ENCODE peak calls at places on chromosomes 6 and 20, in eight cellular contexts. One of them, this sample, is unnamed.

GRCh38 chr6:6287415-6287814 is 33.0 kb downstream of the F13A1 start:
- DNase-seq in AG20443: no peak
- DNase-seq in EL: no peak
- DNase-seq in stimulated activated CD4-positive, alpha-beta T cell treated with anti-CD3 and anti-CD28 coated beads, Interleukin-4, amount 100 ng/mL, for 1 hour: no peak
- DNase-seq in occipital lobe: no peak
- DNase-seq in HCT116: no peak
- DNase-seq in psoas muscle: no peak
- DNase-seq in astrocyte of the spinal cord: no peak
- DNase-seq in this sample: no peak

GRCh38 chr6:25375125-25375524 is 96.0 kb downstream of the CARMIL1 start:
- DNase-seq in AG20443: no peak
- DNase-seq in EL: no peak
- DNase-seq in stimulated activated CD4-positive, alpha-beta T cell treated with anti-CD3 and anti-CD28 coated beads, Interleukin-4, amount 100 ng/mL, for 1 hour: no peak
- DNase-seq in occipital lobe: no peak
- DNase-seq in HCT116: no peak
- DNase-seq in psoas muscle: no peak
- DNase-seq in astrocyte of the spinal cord: no peak
- DNase-seq in this sample: no peak

GRCh38 chr20:17654649-17655285 is 27.3 kb downstream of the RRBP1 start:
- DNase-seq in AG20443: peak
- DNase-seq in EL: peak
- DNase-seq in stimulated activated CD4-positive, alpha-beta T cell treated with anti-CD3 and anti-CD28 coated beads, Interleukin-4, amount 100 ng/mL, for 1 hour: peak
- DNase-seq in occipital lobe: no peak
- DNase-seq in HCT116: no peak
- DNase-seq in psoas muscle: peak
- DNase-seq in astrocyte of the spinal cord: peak
- DNase-seq in this sample: peak

GRCh38 chr20:19313342-19314069 is 101.1 kb downstream of the SLC24A3 start:
- DNase-seq in AG20443: no peak
- DNase-seq in EL: no peak
- DNase-seq in stimulated activated CD4-positive, alpha-beta T cell treated with anti-CD3 and anti-CD28 coated beads, Interleukin-4, amount 100 ng/mL, for 1 hour: no peak
- DNase-seq in occipital lobe: no peak
- DNase-seq in HCT116: no peak
- DNase-seq in psoas muscle: no peak
- DNase-seq in astrocyte of the spinal cord: no peak
- DNase-seq in this sample: no peak

GRCh38 chr6:33299237-33299944 is 649 bp upstream of the RGL2 start:
- DNase-seq in AG20443: peak
- DNase-seq in EL: peak
- DNase-seq in stimulated activated CD4-positive, alpha-beta T cell treated with anti-CD3 and anti-CD28 coated beads, Interleukin-4, amount 100 ng/mL, for 1 hour: peak
- DNase-seq in occipital lobe: peak
- DNase-seq in HCT116: peak
- DNase-seq in psoas muscle: peak
- DNase-seq in astrocyte of the spinal cord: peak
- DNase-seq in this sample: peak

GRCh38 chr20:52828199-52828598 is 144.0 kb upstream of the TSHZ2 start:
- DNase-seq in AG20443: peak
- DNase-seq in EL: no peak
- DNase-seq in stimulated activated CD4-positive, alpha-beta T cell treated with anti-CD3 and anti-CD28 coated beads, Interleukin-4, amount 100 ng/mL, for 1 hour: no peak
- DNase-seq in occipital lobe: no peak
- DNase-seq in HCT116: no peak
- DNase-seq in psoas muscle: no peak
- DNase-seq in astrocyte of the spinal cord: no peak
- DNase-seq in this sample: no peak

GRCh38 chr6:101516553-101516952 is 123.0 kb downstream of the GRIK2 start:
- DNase-seq in AG20443: no peak
- DNase-seq in EL: no peak
- DNase-seq in stimulated activated CD4-positive, alpha-beta T cell treated with anti-CD3 and anti-CD28 coated beads, Interleukin-4, amount 100 ng/mL, for 1 hour: no peak
- DNase-seq in occipital lobe: no peak
- DNase-seq in HCT116: no peak
- DNase-seq in psoas muscle: no peak
- DNase-seq in astrocyte of the spinal cord: no peak
- DNase-seq in this sample: no peak

GRCh38 chr6:38378801-38379200 is 260.9 kb downstream of the BTBD9 start:
- DNase-seq in AG20443: no peak
- DNase-seq in EL: peak
- DNase-seq in stimulated activated CD4-positive, alpha-beta T cell treated with anti-CD3 and anti-CD28 coated beads, Interleukin-4, amount 100 ng/mL, for 1 hour: no peak
- DNase-seq in occipital lobe: no peak
- DNase-seq in HCT116: no peak
- DNase-seq in psoas muscle: no peak
- DNase-seq in astrocyte of the spinal cord: no peak
- DNase-seq in this sample: peak

GRCh38 chr6:57313711-57314471 is 3.5 kb upstream of the PRIM2 start:
- DNase-seq in AG20443: peak
- DNase-seq in EL: peak
- DNase-seq in stimulated activated CD4-positive, alpha-beta T cell treated with anti-CD3 and anti-CD28 coated beads, Interleukin-4, amount 100 ng/mL, for 1 hour: no peak
- DNase-seq in occipital lobe: no peak
- DNase-seq in HCT116: peak
- DNase-seq in psoas muscle: no peak
- DNase-seq in astrocyte of the spinal cord: peak
- DNase-seq in this sample: peak

GRCh38 chr6:143128346-143129015 is 67.8 kb downstream of the AIG1 start:
- DNase-seq in AG20443: no peak
- DNase-seq in EL: no peak
- DNase-seq in stimulated activated CD4-positive, alpha-beta T cell treated with anti-CD3 and anti-CD28 coated beads, Interleukin-4, amount 100 ng/mL, for 1 hour: no peak
- DNase-seq in occipital lobe: no peak
- DNase-seq in HCT116: no peak
- DNase-seq in psoas muscle: no peak
- DNase-seq in astrocyte of the spinal cord: no peak
- DNase-seq in this sample: no peak